ENCODE peak calls at places on chromosomes 1 and 21, in nine cellular contexts. L is CD8-positive, alpha-beta memory T cell; H is GM23248; G is lower lobe of right lung; I is IMR-90; Z is substantia nigra; P is mesendoderm; A is thoracic aorta; C is tibial nerve. J is an unnamed sample.

GRCh38 chr1:67830928-67831596 is 2.2 kb downstream of the GNG12 start:
- DNase-seq in P (no peak), H (peak), Z (no peak), L (no peak), I (no peak), C (no peak), A (no peak), G (no peak), J (no peak)

GRCh38 chr1:213269829-213270228 is 218.8 kb downstream of the RPS6KC1 start:
- DNase-seq in I (no peak), C (no peak), G (no peak), P (no peak), L (no peak), Z (no peak), H (no peak), A (no peak), J (no peak)

GRCh38 chr1:89261926-89262540 is 10.6 kb downstream of the GBP5 start:
- DNase-seq in I (no peak), G (no peak), Z (no peak), L (no peak), H (peak), C (no peak), A (no peak), P (peak), J (no peak)

GRCh38 chr1:201756411-201756810 is 72.5 kb upstream of the IPO9 start:
- DNase-seq in G (no peak), P (no peak), C (no peak), A (no peak), Z (no peak), I (peak), H (peak), L (no peak), J (no peak)

GRCh38 chr1:41608242-41608641 is 123.8 kb upstream of the EDN2 start:
- DNase-seq in G (no peak), Z (no peak), I (peak), H (peak), L (no peak), C (no peak), A (no peak), P (no peak), J (no peak)

GRCh38 chr1:171909711-171910110 is 68.4 kb downstream of the DNM3 start:
- DNase-seq in G (no peak), L (no peak), I (no peak), H (no peak), Z (no peak), C (no peak), A (no peak), P (no peak), J (no peak)

GRCh38 chr1:35049116-35049515 is 17.4 kb upstream of the ZMYM6 start:
- DNase-seq in L (no peak), I (no peak), G (no peak), A (no peak), C (no peak), Z (no peak), H (peak), P (no peak), J (no peak)

GRCh38 chr1:209430107-209430506 is 153.4 kb upstream of the CAMK1G start:
- DNase-seq in L (no peak), G (no peak), I (no peak), A (no peak), Z (no peak), P (no peak), H (no peak), C (no peak), J (no peak)

GRCh38 chr1:70075751-70076150 is 129.6 kb downstream of the LRRC40 start:
- DNase-seq in P (no peak), A (no peak), G (no peak), Z (no peak), I (no peak), C (no peak), H (no peak), L (no peak), J (no peak)

GRCh38 chr1:67031848-67032247 is 22.1 kb downstream of the SLC35D1 start:
- DNase-seq in L (no peak), I (no peak), A (no peak), C (no peak), G (no peak), Z (no peak), P (no peak), H (no peak), J (no peak)

GRCh38 chr1:234743866-234744581 is 134.0 kb upstream of the IRF2BP2 start:
- DNase-seq in P (peak), H (peak), I (peak), C (no peak), G (no peak), L (no peak), A (no peak), Z (no peak), J (no peak)

GRCh38 chr1:80882552-80882951 is 918.2 kb upstream of the ADGRL2 start:
- DNase-seq in Z (no peak), I (peak), C (no peak), H (peak), A (no peak), G (no peak), P (peak), L (no peak), J (no peak)

GRCh38 chr1:156160000-156160743 is 6.8 kb downstream of the SEMA4A start:
- DNase-seq in L (no peak), P (no peak), G (no peak), I (no peak), Z (no peak), H (no peak), C (no peak), A (no peak), J (no peak)

GRCh38 chr1:197892684-197893083 is 9.7 kb upstream of the C1orf53 start:
- DNase-seq in A (no peak), H (no peak), C (no peak), G (no peak), P (no peak), L (no peak), I (no peak), Z (no peak), J (no peak)

GRCh38 chr1:94792473-94792875 is 27.7 kb upstream of the SLC44A3 start:
- DNase-seq in Z (no peak), H (peak), A (no peak), P (no peak), G (no peak), I (peak), L (no peak), C (no peak), J (no peak)

GRCh38 chr1:69513621-69514020 is 54.1 kb upstream of the LRRC7 start:
- DNase-seq in Z (no peak), H (peak), G (no peak), I (peak), A (no peak), C (no peak), L (no peak), P (no peak), J (no peak)

GRCh38 chr1:107076846-107077245 is 20.4 kb downstream of the PRMT6 start:
- DNase-seq in A (no peak), Z (no peak), G (no peak), I (peak), H (peak), L (no peak), C (no peak), P (peak), J (no peak)

GRCh38 chr1:191641420-191642215 is 516.6 kb upstream of the RGS18 start:
- DNase-seq in Z (no peak), A (no peak), C (no peak), P (no peak), G (no peak), H (peak), I (peak), L (no peak), J (no peak)

GRCh38 chr1:68321084-68321685 is 88.9 kb upstream of the WLS start:
- DNase-seq in G (peak), Z (no peak), L (no peak), I (peak), C (peak), P (peak), A (peak), H (peak), J (no peak)

GRCh38 chr1:206709322-206709721 is 24.6 kb downstream of the MAPKAPK2 start:
- DNase-seq in C (no peak), G (no peak), A (no peak), L (no peak), I (no peak), Z (no peak), H (no peak), P (no peak), J (no peak)

GRCh38 chr1:226872455-226872854 is 2.0 kb downstream of the PSEN2 start:
- DNase-seq in L (no peak), A (no peak), G (no peak), P (no peak), H (no peak), Z (no peak), I (peak), C (no peak), J (no peak)

GRCh38 chr1:165144757-165145397 is 211.6 kb downstream of the LMX1A start:
- DNase-seq in H (peak), G (no peak), L (no peak), A (no peak), I (peak), P (peak), Z (no peak), C (peak), J (no peak)

GRCh38 chr21:38853421-38853919 is 47.7 kb downstream of the ETS2 start:
- DNase-seq in C (no peak), P (no peak), G (no peak), Z (no peak), A (no peak), H (peak), I (peak), L (no peak), J (no peak)

GRCh38 chr21:35016071-35016470 is 33.0 kb downstream of the RUNX1 start:
- DNase-seq in Z (no peak), G (no peak), A (no peak), C (no peak), H (no peak), I (no peak), L (no peak), P (no peak), J (no peak)
- H3K27ac ChIP-seq in Z (no peak), G (no peak), A (no peak), C (no peak), H (no peak), I (no peak), L (no peak), P (no peak), J (no peak)

DNA sequence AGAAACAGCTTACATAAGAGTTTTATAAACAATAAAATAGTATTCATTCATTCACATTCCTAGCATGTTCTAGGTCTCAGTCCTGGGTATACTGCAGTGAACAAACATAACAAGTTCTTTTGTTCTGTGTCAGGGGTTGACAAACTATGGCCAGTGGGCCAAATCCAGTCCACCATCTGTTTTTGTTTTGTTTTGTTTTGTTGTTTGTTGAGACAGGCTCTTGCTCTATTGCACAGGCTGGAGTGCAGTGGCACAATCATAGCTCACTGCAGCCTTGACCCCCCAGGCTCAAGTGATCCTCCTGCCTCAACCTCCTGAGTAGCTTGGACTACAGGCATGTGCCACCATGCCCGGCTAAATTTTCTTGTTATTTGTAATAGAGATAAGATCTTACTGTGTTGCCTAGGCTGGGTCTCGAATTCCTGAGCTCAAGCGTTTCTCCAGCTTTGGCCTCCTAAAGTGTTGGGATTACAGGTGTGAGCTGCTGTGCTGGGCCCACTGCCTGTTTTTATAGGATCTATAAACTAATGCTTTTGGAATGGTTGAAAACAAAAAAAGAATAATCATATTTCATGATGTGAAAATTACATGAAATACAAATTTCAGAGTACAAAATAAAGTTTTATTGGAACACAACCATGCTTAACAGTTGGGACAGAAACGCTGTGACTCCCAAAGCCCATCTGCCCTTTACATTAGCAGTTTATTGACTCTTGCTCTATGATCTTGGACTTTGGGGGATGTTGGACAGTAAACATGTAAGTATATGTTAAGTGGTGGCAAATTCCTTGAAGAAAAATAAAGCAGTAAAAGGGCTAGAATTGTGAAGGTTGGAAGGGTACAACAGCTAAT is 17.9 kb downstream of the CAPZA1 start:
- DNase-seq in G (no peak), I (peak), P (peak), Z (no peak), A (no peak), H (peak), C (no peak), L (no peak), J (no peak)
- H3K27ac ChIP-seq in G (no peak), I (no peak), P (no peak), Z (peak), A (no peak), H (peak), C (no peak), L (no peak), J (no peak)

DNA sequence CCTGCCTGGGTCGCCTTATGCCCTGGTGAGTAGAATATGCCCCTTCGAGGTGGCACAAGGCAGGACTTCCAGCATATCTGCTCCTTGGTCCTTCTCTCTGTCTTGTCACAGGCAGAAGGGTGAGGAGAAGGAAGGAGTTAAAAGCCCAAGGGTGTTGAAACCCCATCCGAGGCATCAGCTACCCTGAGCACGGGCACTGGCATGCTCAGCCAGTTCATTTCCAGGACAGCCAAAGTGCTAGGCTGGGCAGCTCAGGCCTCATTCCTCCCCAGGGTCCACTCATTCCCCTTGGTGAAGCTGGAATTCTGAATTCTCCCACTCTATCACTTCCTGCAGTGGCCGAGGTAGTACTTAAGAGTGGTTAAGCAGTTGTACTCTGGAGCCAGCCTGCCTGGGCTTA is 3.9 kb downstream of the MFSD2A start:
- DNase-seq in P (no peak), A (no peak), Z (no peak), I (no peak), C (no peak), L (no peak), G (no peak), H (no peak), J (no peak)
- H3K27ac ChIP-seq in P (no peak), A (no peak), Z (no peak), I (no peak), C (peak), L (no peak), G (peak), H (no peak), J (no peak)

GRCh38 chr1:54474500-54475235 is 68.5 kb upstream of the SSBP3 start:
- DNase-seq in I (no peak), H (peak), A (no peak), G (no peak), L (peak), Z (no peak), P (no peak), C (no peak), J (no peak)
- H3K27ac ChIP-seq in I (no peak), H (no peak), A (no peak), G (no peak), L (peak), Z (no peak), P (no peak), C (peak), J (peak)

GRCh38 chr1:192904438-192904895 is 95.6 kb downstream of the RGS2 start:
- DNase-seq in H (peak), L (no peak), Z (no peak), A (peak), C (no peak), G (no peak), P (no peak), I (peak), J (no peak)

GRCh38 chr1:192906334-192906733 is 97.5 kb downstream of the RGS2 start:
- DNase-seq in Z (no peak), I (no peak), G (no peak), C (no peak), L (no peak), A (no peak), H (no peak), P (no peak), J (no peak)

GRCh38 chr1:192905049-192905448 is 96.2 kb downstream of the RGS2 start:
- DNase-seq in A (no peak), H (no peak), Z (no peak), P (no peak), C (no peak), L (no peak), G (no peak), I (no peak), J (no peak)

GRCh38 chr1:192903142-192903541 is 94.3 kb downstream of the RGS2 start:
- DNase-seq in L (no peak), G (no peak), H (no peak), A (no peak), P (no peak), I (no peak), Z (no peak), C (no peak), J (no peak)

GRCh38 chr1:192907545-192908243 is 98.9 kb downstream of the RGS2 start:
- DNase-seq in P (no peak), L (no peak), C (peak), H (peak), G (no peak), Z (no peak), A (no peak), I (peak), J (no peak)
- H3K27ac ChIP-seq in P (no peak), L (no peak), C (no peak), H (no peak), G (no peak), Z (no peak), A (peak), I (no peak), J (no peak)

GRCh38 chr1:236018885-236019453 is 45.9 kb downstream of the NID1 start:
- DNase-seq in I (peak), G (no peak), Z (no peak), A (no peak), L (no peak), C (peak), P (no peak), H (peak), J (no peak)

GRCh38 chr1:236016782-236017400 is 48.0 kb downstream of the NID1 start:
- DNase-seq in P (no peak), H (peak), L (no peak), Z (no peak), G (no peak), C (no peak), I (peak), A (no peak), J (no peak)

GRCh38 chr1:236023926-236024565 is 40.8 kb downstream of the NID1 start:
- DNase-seq in G (no peak), C (no peak), P (no peak), L (no peak), A (no peak), H (no peak), I (no peak), Z (no peak), J (no peak)

GRCh38 chr1:236021424-236022135 is 43.3 kb downstream of the NID1 start:
- DNase-seq in C (no peak), A (no peak), Z (no peak), L (no peak), P (no peak), G (no peak), I (peak), H (peak), J (no peak)

GRCh38 chr1:236020359-236021000 is 44.4 kb downstream of the NID1 start:
- DNase-seq in L (no peak), I (no peak), A (no peak), P (no peak), Z (no peak), C (no peak), H (peak), G (no peak), J (no peak)
- H3K27ac ChIP-seq in L (no peak), I (no peak), A (no peak), P (no peak), Z (no peak), C (peak), H (peak), G (no peak), J (no peak)

GRCh38 chr21:36946949-36947371 is 19.5 kb downstream of the HLCS start:
- DNase-seq in Z (no peak), H (no peak), A (no peak), G (no peak), L (no peak), P (peak), C (no peak), I (no peak), J (no peak)

GRCh38 chr21:36948686-36949085 is 17.8 kb downstream of the HLCS start:
- DNase-seq in H (peak), P (no peak), L (no peak), A (no peak), G (no peak), Z (no peak), I (peak), C (no peak), J (no peak)

GRCh38 chr21:36945496-36946138 is 20.9 kb downstream of the HLCS start:
- DNase-seq in P (no peak), G (no peak), A (no peak), Z (no peak), C (no peak), I (peak), H (peak), L (no peak), J (no peak)

GRCh38 chr21:36949171-36950141 is 17.0 kb downstream of the HLCS start:
- DNase-seq in C (no peak), A (no peak), L (no peak), Z (no peak), I (no peak), P (peak), H (no peak), G (no peak), J (no peak)
- H3K27ac ChIP-seq in C (no peak), A (no peak), L (no peak), Z (no peak), I (no peak), P (no peak), H (no peak), G (no peak), J (no peak)

GRCh38 chr1:111513410-111514020 is 10.1 kb upstream of the ADORA3 start:
- DNase-seq in Z (no peak), I (no peak), A (no peak), L (no peak), C (no peak), H (no peak), G (no peak), P (no peak), J (no peak)

GRCh38 chr1:111517464-111518225 is 14.2 kb upstream of the ADORA3 start:
- DNase-seq in H (no peak), A (no peak), I (no peak), Z (no peak), L (no peak), G (no peak), C (no peak), P (no peak), J (no peak)

GRCh38 chr1:111512132-111512874 is 8.9 kb upstream of the ADORA3 start:
- DNase-seq in Z (no peak), C (no peak), P (no peak), I (no peak), G (no peak), L (no peak), A (no peak), H (no peak), J (no peak)

GRCh38 chr1:111516008-111516535 is 12.6 kb upstream of the ADORA3 start:
- DNase-seq in G (no peak), A (no peak), I (peak), H (peak), Z (no peak), P (peak), C (no peak), L (peak), J (peak)

DNA sequence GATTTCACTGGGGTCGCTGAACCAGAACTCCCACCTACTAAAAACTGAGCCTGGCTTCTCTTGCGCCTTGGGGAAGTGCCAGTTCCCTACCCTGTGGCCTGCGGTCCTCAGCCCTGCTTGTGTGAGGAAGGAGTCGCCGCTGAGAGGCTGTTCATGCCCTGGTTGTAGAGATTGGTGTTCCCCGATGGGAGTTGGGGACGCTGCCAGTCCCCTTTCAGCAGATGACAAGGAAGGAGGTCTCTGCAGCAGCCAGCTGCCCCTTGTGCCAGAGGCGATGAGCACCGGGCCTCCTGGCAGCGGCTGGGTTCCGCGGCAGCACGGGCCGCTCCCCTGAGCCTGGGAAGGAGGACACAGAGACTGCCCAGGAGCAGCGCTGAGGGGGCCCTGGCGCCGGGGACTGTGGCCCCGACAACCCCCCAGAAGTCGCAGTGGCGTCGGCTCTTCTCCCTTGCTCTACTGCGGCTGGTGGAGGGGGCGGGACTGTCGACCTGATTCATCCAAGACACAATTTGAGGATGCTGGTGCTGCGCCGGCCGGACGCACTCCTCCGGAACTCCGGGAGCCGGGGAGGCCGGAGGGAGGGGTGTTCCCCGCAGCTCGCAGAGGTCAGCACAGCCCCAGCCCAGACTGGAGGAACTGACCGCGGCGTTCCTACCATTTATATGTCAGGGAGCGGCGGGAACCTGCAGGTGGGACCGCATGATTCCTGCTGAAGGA is 12.0 kb upstream of the ADORA3 start:
- DNase-seq in I (peak), L (no peak), P (no peak), A (no peak), C (no peak), Z (no peak), G (peak), H (peak), J (no peak)
- H3K27ac ChIP-seq in I (no peak), L (no peak), P (no peak), A (peak), C (peak), Z (peak), G (peak), H (no peak), J (no peak)

J was measured in CD4-positive, alpha-beta T cell.